ENCODE peak calls at places on chromosomes 3 and 15, in four cellular contexts. P, T, U and Y are unnamed samples.

GRCh38 chr3:42014443-42014945 is 52.6 kb upstream of the ULK4 start:
- DNase-seq in P (no peak), T (no peak), U (no peak), Y (no peak)

GRCh38 chr15:82040395-82040794 is 5.4 kb downstream of the MEX3B start:
- DNase-seq in U (no peak), P (no peak), T (no peak), Y (no peak)

GRCh38 chr15:80932989-80933388 is 56.6 kb downstream of the MESD start:
- DNase-seq in T (no peak), P (no peak), U (no peak), Y (no peak)

GRCh38 chr3:128919988-128920387 is 40.6 kb downstream of the ACAD9 start:
- DNase-seq in P (no peak), T (no peak), U (no peak), Y (no peak)

GRCh38 chr3:94456332-94456731 is 393.5 kb downstream of the NSUN3 start:
- DNase-seq in T (no peak), P (no peak), U (no peak), Y (no peak)

GRCh38 chr15:34456658-34457057 is 19.1 kb upstream of the GOLGA8A start:
- DNase-seq in U (no peak), P (no peak), T (no peak), Y (no peak)

GRCh38 chr3:126613481-126614187 is 41.3 kb downstream of the TXNRD3 start:
- DNase-seq in U (no peak), P (no peak), T (no peak), Y (no peak)

GRCh38 chr3:143199998-143200909 is 80.7 kb downstream of the CHST2 start:
- DNase-seq in T (no peak), P (no peak), U (no peak), Y (no peak)

GRCh38 chr15:93067649-93068085 is 21.3 kb downstream of the RGMA start:
- DNase-seq in P (no peak), U (no peak), T (no peak), Y (no peak)

GRCh38 chr3:36633060-36633459 is 131.3 kb downstream of the DCLK3 start:
- DNase-seq in U (no peak), P (no peak), T (no peak), Y (no peak)

GRCh38 chr3:181711325-181712135 is at the start of gene SOX2:
- DNase-seq in T (peak; percentile 68), P (peak; percentile 67), U (peak; percentile 38), Y (no peak)

GRCh38 chr15:42595641-42596240 is 20.3 kb downstream of the STARD9 start:
- DNase-seq in U (no peak), T (no peak), P (no peak), Y (no peak)
- H3K4me1 ChIP-seq in U (no peaks in the 10 kb centered on the region), T (peaks cover 9% of the 10 kb centered on the region), P (peaks cover 15% of the 10 kb centered on the region), Y (no peaks in the 10 kb centered on the region)

DNA sequence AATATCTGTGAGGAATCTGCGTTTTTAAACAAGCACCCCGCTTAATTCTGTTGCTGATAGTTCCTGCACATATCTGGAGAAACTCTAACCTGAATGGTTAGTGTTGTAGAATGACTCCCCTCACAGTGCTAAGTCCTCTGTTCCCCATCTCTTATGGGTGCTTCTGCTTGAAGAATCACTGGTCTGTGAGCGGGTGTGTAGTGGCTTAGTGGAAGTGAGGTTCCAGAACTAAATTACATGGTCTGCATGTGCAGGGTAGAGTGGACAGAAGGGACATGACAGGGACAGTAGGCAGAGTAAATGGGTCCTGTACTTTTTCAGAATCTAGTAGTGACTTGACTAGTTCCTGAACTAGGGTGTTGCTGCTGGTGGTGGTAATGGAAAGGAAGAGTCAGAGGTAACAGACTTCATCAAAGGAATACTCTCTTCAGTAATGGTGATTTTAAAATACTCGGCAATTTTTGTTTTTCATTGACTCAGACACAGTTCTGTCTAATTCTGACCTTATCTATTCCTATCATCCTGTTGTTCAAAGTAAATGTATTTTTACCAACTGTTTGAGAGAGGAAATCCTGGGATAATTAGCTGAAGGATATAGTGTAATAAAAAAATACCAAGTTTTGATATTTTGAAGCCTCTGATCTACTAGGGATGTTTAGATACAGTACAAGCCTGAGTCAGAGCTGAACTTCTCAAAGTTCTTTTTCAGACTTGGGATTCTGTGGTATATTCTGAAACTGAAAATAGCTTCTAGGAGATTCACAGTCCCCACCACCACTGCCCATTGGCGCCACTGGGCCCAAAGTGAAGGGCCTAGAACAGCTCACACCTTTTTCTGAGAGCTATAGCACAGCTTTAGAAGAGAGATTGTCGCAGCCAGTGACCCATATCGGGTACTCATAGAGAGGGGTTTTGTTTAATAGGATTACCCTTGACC is 55.5 kb downstream of the FNDC3B start:
- DNase-seq in P (no peak), T (no peak), U (no peak), Y (no peak)
- H3K27ac ChIP-seq in P (peak overlapping the region; percentile 47), T (peak overlapping the region; percentile 9), U (no peak overlapping the region), Y (peak overlapping the region; percentile 64)

DNA sequence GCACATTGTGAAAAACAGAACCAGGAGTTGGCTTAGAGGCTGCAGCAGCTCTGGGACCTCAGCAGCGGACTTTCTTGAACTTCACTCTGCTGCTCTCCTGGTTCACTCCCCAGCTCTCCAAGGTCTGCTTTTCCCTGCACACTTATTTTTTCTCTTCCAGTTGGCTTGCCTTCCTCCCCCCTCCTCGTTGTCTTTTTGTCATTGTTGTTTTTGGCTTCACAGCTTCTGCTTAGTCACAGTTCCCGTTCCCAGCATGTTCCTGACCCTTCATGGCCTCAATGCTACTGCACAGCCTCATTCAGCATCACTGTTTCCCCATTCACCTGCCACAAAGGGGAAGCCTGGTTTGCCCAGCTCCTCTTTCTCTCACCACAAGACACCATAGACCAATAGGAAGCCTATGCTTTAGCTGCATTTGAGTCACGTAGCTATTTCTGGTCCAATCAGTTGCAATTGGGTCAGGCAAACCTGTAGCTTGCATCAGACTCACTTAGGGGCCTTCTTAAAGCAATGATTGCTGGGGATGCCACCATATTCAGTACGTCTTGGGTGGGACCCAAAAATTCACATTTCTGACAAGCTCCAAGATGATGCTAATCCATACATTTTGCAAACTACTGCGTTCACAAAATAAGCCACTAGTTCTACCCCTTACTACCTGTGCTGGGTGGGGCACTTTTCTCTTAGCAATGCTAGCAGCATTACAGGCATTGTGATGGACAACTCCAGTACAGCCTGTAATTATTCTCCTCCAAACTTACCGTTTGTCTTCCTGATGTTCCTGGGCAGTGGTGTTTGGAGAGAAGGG is 7.8 kb upstream of the SUMF1 start:
- DNase-seq in P (no peak), U (no peak), T (no peak), Y (no peak)
- TF ChIP-seq TCF7L2 in P (no peak), U (no peak), T (no peak), Y (no peak)

GRCh38 chr15:65059369-65059750 is 8.4 kb downstream of the RASL12 start:
- DNase-seq in P (no peak), U (no peak), T (no peak), Y (no peak)

GRCh38 chr15:65060641-65061397 is 7.0 kb downstream of the RASL12 start:
- DNase-seq in T (no peak), P (no peak), U (no peak), Y (no peak)

GRCh38 chr15:65062061-65062460 is 5.7 kb downstream of the RASL12 start:
- DNase-seq in P (no peak), T (no peak), U (no peak), Y (no peak)

GRCh38 chr15:65059931-65060596 is 7.7 kb downstream of the RASL12 start:
- DNase-seq in P (no peak), T (no peak), U (no peak), Y (no peak)

GRCh38 chr15:65062726-65063125 is 5.1 kb downstream of the RASL12 start:
- DNase-seq in T (no peak), U (no peak), P (no peak), Y (no peak)
- H3K4me1 ChIP-seq in T (no peaks in the 10 kb centered on the region), U (peaks cover 6% of the 10 kb centered on the region), P (peaks cover 77% of the 10 kb centered on the region), Y (no peaks in the 10 kb centered on the region)

GRCh38 chr3:158961497-158961896 is 159.6 kb downstream of the MFSD1 start:
- DNase-seq in T (no peak), U (no peak), P (no peak), Y (no peak)
- H3K27ac ChIP-seq in T (no peak overlapping the region), U (no peak overlapping the region), P (no peak overlapping the region), Y (no peak overlapping the region)

GRCh38 chr3:55518451-55518850 is 31.3 kb upstream of the WNT5A start:
- DNase-seq in U (no peak), P (no peak), T (no peak), Y (no peak)

GRCh38 chr3:55519016-55519415 is 31.9 kb upstream of the WNT5A start:
- DNase-seq in P (no peak), T (no peak), U (no peak), Y (no peak)

GRCh38 chr3:55523471-55523870 is 36.4 kb upstream of the WNT5A start:
- DNase-seq in T (no peak), P (no peak), U (no peak), Y (no peak)

GRCh38 chr3:55522077-55522476 is 35.0 kb upstream of the WNT5A start:
- DNase-seq in P (no peak), T (no peak), U (no peak), Y (no peak)

DNA sequence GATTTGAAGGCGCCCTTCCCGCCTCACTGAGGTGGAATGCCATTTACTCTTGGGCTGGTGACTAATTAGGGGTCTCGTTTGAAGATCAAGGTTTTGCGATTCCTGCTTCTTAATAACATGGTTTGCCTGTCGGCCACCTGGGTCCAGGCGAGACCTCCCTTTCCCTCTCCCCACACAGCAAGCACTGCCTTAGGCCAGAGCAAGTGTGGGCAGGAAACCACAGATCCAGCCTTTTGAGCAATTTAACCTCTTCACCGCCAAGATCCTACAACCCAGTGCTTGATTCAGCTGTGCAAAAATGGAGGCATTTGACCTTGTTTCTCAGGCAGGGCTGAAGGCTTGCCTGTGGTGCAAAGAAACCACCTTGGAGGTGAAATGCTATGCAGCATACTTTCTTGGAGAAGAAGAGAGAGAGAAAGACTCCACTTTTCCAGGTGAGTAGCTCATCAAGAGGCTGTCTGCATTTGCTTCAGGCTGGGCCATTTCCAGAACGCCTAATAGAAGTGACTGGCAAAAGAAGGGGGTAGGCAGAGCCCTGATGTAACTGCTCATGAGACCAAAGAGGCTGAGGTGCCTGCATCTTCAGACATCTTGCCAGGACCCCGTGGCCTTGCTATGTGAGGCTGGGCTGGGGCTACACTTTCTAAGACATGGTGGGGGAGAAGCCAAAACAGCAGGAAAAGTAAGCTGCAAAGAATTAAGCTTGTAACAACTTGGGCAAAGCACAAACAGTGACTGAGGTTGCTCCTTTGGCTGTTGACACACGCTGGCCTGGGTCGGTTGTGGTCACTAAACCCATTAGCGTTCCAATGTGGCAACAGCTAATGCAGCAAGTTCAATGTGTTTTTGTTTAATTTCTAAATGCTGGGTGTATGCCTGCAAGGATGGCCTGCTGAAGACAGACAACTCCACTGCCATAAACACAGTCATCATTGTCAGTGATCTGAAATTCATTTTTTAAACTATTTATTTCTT is 34.3 kb upstream of the WNT5A start:
- DNase-seq in P (no peak), U (no peak), T (no peak), Y (no peak)
- TF ChIP-seq TCF7L2 in P (no peak), U (no peak), T (no peak), Y (no peak)